ENCODE peak calls at places on chromosomes 7 and 10, in ten cellular contexts. D is GM23248, M is PC-3, I is kidney, X is mammary epithelial cell, E is fibroblast of lung, K is mesenchymal stem cell, P is H1, C is K562, W is neural progenitor cell. F is an unnamed sample.

GRCh38 chr7:157718303-157719007 is 381.7 kb downstream of the DNAJB6 start:
- DNase-seq in D (no peak), M (no peak), I (no peak), X (no peak), E (no peak), K (no peak), P (no peak), C (no peak), W (no peak), F (no peak)

GRCh38 chr7:157483971-157484410 is 147.2 kb downstream of the DNAJB6 start:
- DNase-seq in D (no peak), M (no peak), I (no peak), X (no peak), E (no peak), K (no peak), P (peak; percentile 46), C (no peak), W (no peak), F (no peak)

GRCh38 chr10:113131611-113132330 is 181.7 kb downstream of the TCF7L2 start:
- DNase-seq in D (peak; percentile 93), M (no peak), I (no peak), X (peak; percentile 5), E (peak; percentile 90), K (peak; percentile 78), P (no peak), C (no peak), W (peak; percentile 44), F (no peak)

GRCh38 chr10:113093188-113094113 is 143.4 kb downstream of the TCF7L2 start:
- DNase-seq in D (peak; percentile 63), M (peak; percentile 93), I (no peak), X (peak; percentile 85), E (no peak), K (peak; percentile 60), P (no peak), C (no peak), W (no peak), F (no peak)

GRCh38 chr10:23196915-23197314 is 4.8 kb downstream of the PTF1A start:
- DNase-seq in D (no peak), M (no peak), I (no peak), X (no peak), E (no peak), K (no peak), P (no peak), C (no peak), W (no peak), F (no peak)

GRCh38 chr7:155778349-155778748 is 33.9 kb downstream of the SHH start:
- DNase-seq in D (no peak), M (no peak), I (no peak), X (no peak), E (no peak), K (no peak), P (no peak), C (no peak), W (no peak), F (no peak)

GRCh38 chr10:52314007-52314821 is at the start of gene DKK1:
- DNase-seq in D (peak; percentile 92), M (peak; percentile 100), I (peak; percentile 67), X (peak; percentile 87), E (peak; percentile 79), K (peak; percentile 80), P (peak; percentile 95), C (no peak), W (peak; percentile 87), F (peak; percentile 91)

GRCh38 chr10:122112021-122112616 is 123.2 kb downstream of the TACC2 start:
- DNase-seq in D (peak; percentile 69), M (peak; percentile 70), I (no peak), X (no peak), E (peak; percentile 58), K (peak; percentile 90), P (no peak), C (no peak), W (no peak), F (no peak)

GRCh38 chr10:26000971-26001370 is 66.9 kb downstream of the MYO3A start:
- DNase-seq in D (no peak), M (no peak), I (no peak), X (no peak), E (no peak), K (no peak), P (no peak), C (no peak), W (no peak), F (peak; percentile 66)

GRCh38 chr7:29377718-29378117 is 183.1 kb downstream of the CHN2 start:
- DNase-seq in D (no peak), M (no peak), I (no peak), X (no peak), E (no peak), K (no peak), P (no peak), C (no peak), W (no peak), F (no peak)

GRCh38 chr7:143884978-143885559 is 16.9 kb downstream of the TCAF1 start:
- DNase-seq in D (peak; percentile 76), M (no peak), I (peak; percentile 89), X (no peak), E (peak; percentile 76), K (peak; percentile 79), P (peak; percentile 88), C (peak; percentile 86), W (peak; percentile 89), F (peak; percentile 87)

GRCh38 chr10:43845121-43845520 is 196.4 kb upstream of the ZNF32 start:
- DNase-seq in D (no peak), M (no peak), I (no peak), X (no peak), E (no peak), K (no peak), P (no peak), C (no peak), W (no peak), F (no peak)

GRCh38 chr10:34648919-34649318 is 166.2 kb downstream of the PARD3 start:
- DNase-seq in D (no peak), M (no peak), I (no peak), X (no peak), E (no peak), K (no peak), P (no peak), C (no peak), W (no peak), F (peak; percentile 22)

GRCh38 chr7:1586827-1587705 is 17.2 kb upstream of the PSMG3 start:
- DNase-seq in D (no peak), M (no peak), I (no peak), X (no peak), E (no peak), K (no peak), P (no peak), C (no peak), W (no peak), F (no peak)

GRCh38 chr7:143485500-143485899 is 7.8 kb downstream of the TAS2R41 start:
- DNase-seq in D (peak; percentile 70), M (no peak), I (no peak), X (no peak), E (peak; percentile 74), K (no peak), P (no peak), C (no peak), W (no peak), F (no peak)

DNA sequence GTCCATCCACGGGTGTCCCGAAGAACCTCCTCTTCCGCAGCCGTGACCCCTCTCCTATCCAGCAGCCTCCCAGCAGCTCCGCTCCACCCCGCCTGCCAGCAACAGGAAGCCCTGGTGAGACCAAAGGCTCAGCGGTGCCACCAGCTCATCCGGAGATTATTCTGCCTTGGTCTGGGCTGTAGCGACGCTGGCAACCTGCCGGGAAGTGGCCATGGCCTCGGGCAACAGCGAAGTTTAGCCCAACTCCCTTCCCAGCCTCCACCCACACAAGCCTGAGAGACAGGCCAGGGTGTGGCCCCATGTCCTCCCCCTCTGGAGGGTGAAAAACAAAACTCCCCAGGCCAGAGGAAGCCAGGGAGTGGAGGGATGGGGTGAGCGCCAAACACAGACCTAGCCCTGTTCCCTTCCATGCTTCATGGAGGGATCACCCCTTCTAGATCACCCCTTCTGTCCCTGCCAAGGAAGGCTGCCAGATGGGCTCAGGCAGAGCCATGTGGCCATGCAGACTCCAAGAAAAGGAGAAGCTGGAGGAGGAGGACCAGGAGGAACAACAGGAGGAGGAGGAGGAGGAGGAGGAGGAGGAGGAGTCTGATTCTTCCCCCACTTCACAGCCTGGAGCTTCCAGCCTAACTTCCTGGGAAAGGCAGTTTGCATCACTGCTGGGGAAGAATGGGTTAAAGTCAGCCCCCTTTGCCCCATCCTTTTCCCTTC is 924 bp downstream of the CALHM2 start:
- DNase-seq in D (peak; percentile 81), M (peak; percentile 87), I (peak; percentile 92), X (peak; percentile 61), E (peak; percentile 28), K (no peak), P (no peak), C (peak; percentile 34), W (no peak), F (peak; percentile 34)
- H3K9ac ChIP-seq in D (peak overlapping the region; percentile 92), M (peak overlapping the region; percentile 33), I (peak overlapping the region; percentile 58), X (no peak overlapping the region), E (peak overlapping the region; percentile 84), K (peak overlapping the region; percentile 95), P (no peak overlapping the region), C (peak overlapping the region; percentile 68), W (no peak overlapping the region), F (peak overlapping the region; percentile 77)

DNA sequence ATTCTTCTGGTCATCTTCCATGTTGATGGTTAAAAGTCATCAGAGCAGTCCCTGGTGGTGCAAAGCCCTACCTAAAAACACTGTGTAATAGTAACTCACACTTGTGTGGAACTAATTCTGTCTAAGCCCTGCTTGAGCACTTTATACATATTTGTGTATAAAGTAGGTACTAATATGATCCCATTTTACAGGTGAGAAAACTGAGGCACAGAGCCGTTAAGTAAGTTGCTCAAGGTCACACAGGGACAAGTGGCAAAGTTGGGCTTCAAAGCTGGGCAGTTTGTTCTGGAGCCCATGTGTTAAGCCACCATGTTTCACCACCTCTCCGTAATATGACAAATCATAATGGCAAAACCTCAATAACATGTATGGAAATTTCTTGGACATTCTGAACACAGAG is 48.1 kb downstream of the BPGM start:
- DNase-seq in D (no peak), M (no peak), I (no peak), X (no peak), E (no peak), K (no peak), P (no peak), C (no peak), W (no peak), F (no peak)
- H3K9ac ChIP-seq in D (peak overlapping the region; percentile 59), M (no peak overlapping the region), I (no peak overlapping the region), X (no peak overlapping the region), E (no peak overlapping the region), K (peak overlapping the region; percentile 79), P (no peak overlapping the region), C (no peak overlapping the region), W (no peak overlapping the region), F (no peak overlapping the region)

GRCh38 chr7:124076844-124077243 is 44.0 kb upstream of the TMEM229A start:
- DNase-seq in D (no peak), M (no peak), I (no peak), X (no peak), E (no peak), K (no peak), P (no peak), C (no peak), W (no peak), F (no peak)
- H3K9ac ChIP-seq in D (no peak overlapping the region), M (no peak overlapping the region), I (no peak overlapping the region), X (no peak overlapping the region), E (no peak overlapping the region), K (no peak overlapping the region), P (no peak overlapping the region), C (no peak overlapping the region), W (no peak overlapping the region), F (no peak overlapping the region)

DNA sequence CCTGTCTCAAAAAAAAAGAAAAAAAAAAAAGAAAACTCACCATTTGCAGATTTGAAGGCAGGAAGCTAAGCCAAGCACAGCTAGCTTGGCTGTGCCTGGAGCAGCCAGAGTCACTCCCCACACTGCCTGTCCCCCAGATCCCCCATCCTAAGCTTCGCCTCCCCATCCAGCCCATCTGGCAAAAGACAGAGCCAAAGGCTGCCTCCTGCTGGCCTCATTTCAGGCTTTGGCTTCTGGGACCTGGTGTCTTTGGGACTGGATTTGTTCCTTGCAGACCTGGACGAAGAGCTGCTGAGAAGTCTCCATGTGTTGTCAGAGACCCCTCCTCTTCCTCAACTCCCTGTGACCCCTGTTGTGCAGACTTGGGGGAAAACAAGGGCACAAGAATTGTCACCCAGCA is 8.1 kb downstream of the ASL start:
- DNase-seq in D (no peak), M (no peak), I (no peak), X (no peak), E (no peak), K (no peak), P (no peak), C (no peak), W (no peak), F (no peak)
- H3K9ac ChIP-seq in D (no peak overlapping the region), M (no peak overlapping the region), I (no peak overlapping the region), X (no peak overlapping the region), E (no peak overlapping the region), K (no peak overlapping the region), P (no peak overlapping the region), C (no peak overlapping the region), W (no peak overlapping the region), F (no peak overlapping the region)